ENCODE peak calls at places on chromosomes 16 and 17, in eight cellular contexts. F is K562, I is PC-3, G is IMR-90, M is H9, R is SK-N-SH, X is endothelial cell of umbilical vein, W is OCI-LY7. V is an unnamed sample.

GRCh38 chr16:85389679-85390470 is 223.2 kb upstream of the GSE1 start:
- DNase-seq in G (no peak), F (no peak), M (no peak), W (no peak), R (no peak), I (no peak), X (no peak), V (no peak)

GRCh38 chr16:77833906-77834599 is 45.7 kb downstream of the VAT1L start:
- DNase-seq in W (no peak), F (no peak), I (no peak), R (no peak), X (peak), G (peak), M (peak), V (no peak)

GRCh38 chr16:2882460-2883026 is 472 bp upstream of the FLYWCH2 start:
- DNase-seq in X (peak), I (peak), G (peak), F (peak), W (peak), R (peak), M (peak), V (peak)

GRCh38 chr17:8698142-8699050 is 46.2 kb downstream of the CCDC42 start:
- DNase-seq in G (peak), F (peak), R (peak), M (no peak), X (peak), W (no peak), I (no peak), V (no peak)

GRCh38 chr16:4404247-4404966 is 12.0 kb downstream of the CORO7 start:
- DNase-seq in W (peak), G (no peak), X (peak), F (no peak), M (peak), I (peak), R (peak), V (no peak)

GRCh38 chr16:51557670-51558069 is 406.6 kb upstream of the SALL1 start:
- DNase-seq in M (no peak), W (no peak), G (no peak), I (no peak), R (no peak), X (no peak), F (no peak), V (no peak)

GRCh38 chr17:56451629-56452028 is 141.9 kb upstream of the NOG start:
- DNase-seq in R (no peak), W (no peak), F (no peak), M (no peak), I (peak), X (no peak), G (peak), V (no peak)

GRCh38 chr17:78923660-78924453 is 1.3 kb downstream of the TIMP2 start:
- DNase-seq in R (peak), G (no peak), X (peak), M (peak), I (peak), F (peak), W (peak), V (peak)

GRCh38 chr16:75070055-75070841 is 46.3 kb downstream of the LDHD start:
- DNase-seq in I (peak), R (peak), X (no peak), W (no peak), G (no peak), F (peak), M (no peak), V (no peak)

GRCh38 chr17:77189148-77189547 is 48.4 kb downstream of the SEC14L1 start:
- DNase-seq in R (no peak), W (peak), I (no peak), M (no peak), X (no peak), F (no peak), G (no peak), V (peak)

GRCh38 chr16:83113317-83113716 is 486.5 kb downstream of the CDH13 start:
- DNase-seq in I (no peak), W (peak), M (peak), G (peak), F (peak), R (peak), X (peak), V (no peak)

GRCh38 chr16:794853-795466 is 5.6 kb downstream of the GNG13 start:
- DNase-seq in F (no peak), I (no peak), G (no peak), X (no peak), W (no peak), M (no peak), R (no peak), V (no peak)

GRCh38 chr16:28191364-28191985 is 20.3 kb downstream of the XPO6 start:
- DNase-seq in M (no peak), W (no peak), X (no peak), R (no peak), F (no peak), I (peak), G (no peak), V (no peak)

GRCh38 chr16:73365010-73365409 is 317.1 kb upstream of the ZFHX3 start:
- DNase-seq in F (no peak), W (no peak), G (peak), X (no peak), R (peak), I (no peak), M (no peak), V (no peak)

GRCh38 chr16:15435216-15435864 is 952 bp downstream of the BMERB1 start:
- DNase-seq in W (no peak), F (no peak), X (peak), R (peak), I (peak), M (no peak), G (no peak), V (no peak)

GRCh38 chr17:67528751-67529436 is 151.8 kb downstream of the PITPNC1 start:
- DNase-seq in R (peak), I (peak), W (no peak), G (peak), F (no peak), X (peak), M (peak), V (no peak)

GRCh38 chr16:58306327-58306726 is 11.5 kb upstream of the PRSS54 start:
- DNase-seq in I (peak), G (peak), R (no peak), F (no peak), X (peak), W (peak), M (no peak), V (peak)

GRCh38 chr17:10673318-10673717 is 16.2 kb upstream of the MYH3 start:
- DNase-seq in M (no peak), W (no peak), F (no peak), I (no peak), X (no peak), G (no peak), R (no peak), V (no peak)

GRCh38 chr16:49382916-49383315 is 9.3 kb downstream of the C16orf78 start:
- DNase-seq in W (peak), G (no peak), I (peak), X (no peak), F (no peak), M (peak), R (no peak), V (peak)

GRCh38 chr17:17439971-17440843 is 36.6 kb upstream of the MED9 start:
- DNase-seq in X (peak), F (peak), M (peak), W (peak), R (peak), I (peak), G (peak), V (peak)

GRCh38 chr17:59366773-59367656 is 35.6 kb downstream of the YPEL2 start:
- DNase-seq in X (peak), R (no peak), G (peak), M (no peak), I (peak), F (no peak), W (no peak), V (no peak)

GRCh38 chr17:58307468-58308172 is 21.0 kb downstream of the TSPOAP1 start:
- DNase-seq in W (no peak), X (no peak), I (no peak), F (no peak), G (no peak), M (peak), R (peak), V (no peak)

GRCh38 chr16:19130852-19131808 is 17.4 kb downstream of the ITPRIPL2 start:
- DNase-seq in F (no peak), R (no peak), X (peak), I (peak), M (no peak), G (peak), W (peak), V (no peak)

GRCh38 chr17:80983545-80983944 is 8.1 kb upstream of the CHMP6 start:
- DNase-seq in R (no peak), G (no peak), W (no peak), M (no peak), F (no peak), I (no peak), X (no peak), V (no peak)

GRCh38 chr16:75059411-75059810 is 57.2 kb downstream of the LDHD start:
- DNase-seq in W (no peak), M (no peak), F (no peak), X (no peak), I (no peak), R (no peak), G (no peak), V (no peak)

GRCh38 chr17:40345161-40346034 is 19.1 kb downstream of the GJD3 start:
- DNase-seq in R (peak), X (peak), W (no peak), I (peak), F (peak), M (peak), G (peak), V (no peak)

GRCh38 chr16:61968242-61968978 is 67.8 kb downstream of the CDH8 start:
- DNase-seq in M (no peak), R (no peak), I (no peak), X (no peak), W (no peak), G (no peak), F (no peak), V (no peak)

GRCh38 chr16:77548766-77549165 is 113.9 kb upstream of the ADAMTS18 start:
- DNase-seq in X (no peak), G (peak), R (no peak), M (no peak), I (peak), F (no peak), W (no peak), V (no peak)

GRCh38 chr17:82457790-82458129 is 781 bp upstream of the NARF start:
- DNase-seq in I (no peak), R (no peak), M (no peak), G (no peak), F (no peak), W (no peak), X (no peak), V (no peak)
- H2AFZ ChIP-seq in I (peak), R (peak), M (no peak), G (peak), F (peak), W (no peak), X (peak), V (peak)

GRCh38 chr17:74153456-74153810 is 50.0 kb upstream of the RPL38 start:
- DNase-seq in X (no peak), G (no peak), M (no peak), R (no peak), F (no peak), I (no peak), W (no peak), V (no peak)

GRCh38 chr17:74150428-74151025 is 53.0 kb upstream of the RPL38 start:
- DNase-seq in R (no peak), M (no peak), G (no peak), X (no peak), W (no peak), I (no peak), F (no peak), V (no peak)

GRCh38 chr17:74149597-74150427 is 53.7 kb upstream of the RPL38 start:
- DNase-seq in R (no peak), F (no peak), X (no peak), I (no peak), M (peak), G (no peak), W (no peak), V (no peak)

GRCh38 chr17:74152591-74153455 is 50.7 kb upstream of the RPL38 start:
- DNase-seq in M (peak), R (peak), F (no peak), G (no peak), X (no peak), I (no peak), W (no peak), V (no peak)

DNA sequence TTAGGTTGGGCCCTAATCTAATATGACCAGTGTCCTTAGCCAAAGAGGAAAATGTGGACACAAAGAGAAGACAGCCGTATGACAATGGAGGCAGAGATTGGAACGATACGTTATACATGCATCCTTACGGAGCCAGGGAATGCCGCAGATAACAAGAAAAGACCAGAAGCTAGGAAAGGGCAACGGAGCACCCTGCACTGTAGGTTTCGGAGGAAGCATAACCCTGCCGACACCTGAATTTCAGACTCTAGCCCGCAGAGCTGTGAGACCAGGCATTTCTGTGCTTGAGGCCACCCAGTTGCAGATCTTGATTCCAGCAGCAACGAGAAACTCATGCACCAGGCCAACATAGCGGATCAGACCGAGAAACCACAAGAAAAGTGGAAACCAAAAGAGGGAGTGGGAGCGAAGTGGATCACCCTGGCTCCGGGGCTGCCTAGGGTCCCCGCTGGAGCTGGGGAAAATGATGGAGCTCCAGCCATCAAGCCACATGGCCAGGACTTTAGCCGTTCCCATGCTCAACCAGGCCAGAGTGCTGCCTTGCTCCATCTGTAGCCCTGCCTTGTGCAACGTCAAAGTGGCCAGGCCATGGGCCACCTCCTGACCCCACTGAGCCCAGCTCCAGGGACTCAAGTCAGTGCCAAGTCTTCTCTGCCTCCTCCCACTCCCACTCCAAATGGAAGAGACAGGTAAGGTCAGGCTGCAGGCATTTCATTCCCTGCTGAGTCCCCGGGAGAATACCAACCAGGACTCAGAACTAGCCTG is 51.7 kb upstream of the RPL38 start:
- DNase-seq in R (no peak), X (no peak), I (no peak), M (peak), W (no peak), G (no peak), F (no peak), V (no peak)
- TF ChIP-seq CTCF in R (no peak), X (no peak), I (no peak), M (no peak), W (no peak), G (no peak), F (no peak), V (no peak)

DNA sequence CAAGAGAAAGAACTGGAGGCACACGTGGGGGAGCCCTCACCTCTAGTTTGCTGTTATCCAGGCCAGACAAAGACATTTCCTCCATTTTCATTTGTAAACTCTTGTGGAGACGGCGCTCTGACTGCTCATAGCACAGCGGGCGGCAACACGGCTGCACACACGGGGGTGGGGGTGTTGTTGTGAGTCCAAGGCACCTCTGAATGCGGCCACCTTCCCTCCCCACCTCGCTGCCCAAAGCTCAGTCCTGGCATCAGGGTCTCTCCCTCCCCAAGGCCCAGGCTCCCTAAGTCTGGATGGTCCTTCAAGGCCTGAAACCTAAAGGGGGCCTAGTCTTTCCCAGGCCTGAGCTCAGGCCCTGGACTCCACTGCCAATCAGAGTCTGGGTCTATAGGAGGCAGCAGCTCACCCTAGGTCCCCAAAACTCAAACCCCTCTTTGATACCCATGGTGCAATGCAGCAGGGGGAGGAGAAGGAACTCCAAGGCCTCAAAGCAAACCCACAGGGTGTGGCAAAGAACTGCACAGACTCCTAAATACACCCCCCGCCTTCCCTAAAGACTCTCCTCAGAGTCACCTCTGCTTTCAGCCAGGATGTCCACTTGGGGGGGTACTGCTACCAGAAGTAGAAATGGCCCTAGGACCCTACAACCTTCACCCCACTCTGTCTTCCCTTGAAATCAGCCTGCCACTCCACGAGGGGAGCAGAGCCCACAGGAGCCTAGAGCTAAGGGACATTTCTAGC is 1.5 kb downstream of the ATXN7L3 start:
- DNase-seq in W (peak), I (peak), X (peak), R (no peak), F (peak), M (no peak), G (peak), V (peak)
- H2AFZ ChIP-seq in W (no peak), I (peak), X (no peak), R (no peak), F (peak), M (no peak), G (peak), V (peak)

GRCh38 chr16:22763655-22764054 is 50.3 kb upstream of the HS3ST2 start:
- DNase-seq in R (peak), G (no peak), M (peak), W (no peak), X (no peak), F (no peak), I (no peak), V (no peak)
- TF ChIP-seq CTCF in R (no peak), G (no peak), M (no peak), W (no peak), X (no peak), F (no peak), I (no peak), V (no peak)

GRCh38 chr17:34082404-34082803 is 172.7 kb upstream of the CCL2 start:
- DNase-seq in R (no peak), G (no peak), F (no peak), M (no peak), X (no peak), I (no peak), W (no peak), V (no peak)

GRCh38 chr17:34081269-34081668 is 173.8 kb upstream of the CCL2 start:
- DNase-seq in W (peak), F (peak), M (peak), G (peak), R (no peak), X (no peak), I (peak), V (no peak)

GRCh38 chr17:34075076-34075475 is 180.0 kb upstream of the CCL2 start:
- DNase-seq in R (no peak), I (no peak), X (no peak), W (no peak), M (no peak), G (no peak), F (no peak), V (no peak)

GRCh38 chr17:34071891-34072420 is 183.1 kb upstream of the CCL2 start:
- DNase-seq in X (no peak), R (no peak), I (no peak), W (no peak), G (no peak), F (no peak), M (peak), V (peak)

DNA sequence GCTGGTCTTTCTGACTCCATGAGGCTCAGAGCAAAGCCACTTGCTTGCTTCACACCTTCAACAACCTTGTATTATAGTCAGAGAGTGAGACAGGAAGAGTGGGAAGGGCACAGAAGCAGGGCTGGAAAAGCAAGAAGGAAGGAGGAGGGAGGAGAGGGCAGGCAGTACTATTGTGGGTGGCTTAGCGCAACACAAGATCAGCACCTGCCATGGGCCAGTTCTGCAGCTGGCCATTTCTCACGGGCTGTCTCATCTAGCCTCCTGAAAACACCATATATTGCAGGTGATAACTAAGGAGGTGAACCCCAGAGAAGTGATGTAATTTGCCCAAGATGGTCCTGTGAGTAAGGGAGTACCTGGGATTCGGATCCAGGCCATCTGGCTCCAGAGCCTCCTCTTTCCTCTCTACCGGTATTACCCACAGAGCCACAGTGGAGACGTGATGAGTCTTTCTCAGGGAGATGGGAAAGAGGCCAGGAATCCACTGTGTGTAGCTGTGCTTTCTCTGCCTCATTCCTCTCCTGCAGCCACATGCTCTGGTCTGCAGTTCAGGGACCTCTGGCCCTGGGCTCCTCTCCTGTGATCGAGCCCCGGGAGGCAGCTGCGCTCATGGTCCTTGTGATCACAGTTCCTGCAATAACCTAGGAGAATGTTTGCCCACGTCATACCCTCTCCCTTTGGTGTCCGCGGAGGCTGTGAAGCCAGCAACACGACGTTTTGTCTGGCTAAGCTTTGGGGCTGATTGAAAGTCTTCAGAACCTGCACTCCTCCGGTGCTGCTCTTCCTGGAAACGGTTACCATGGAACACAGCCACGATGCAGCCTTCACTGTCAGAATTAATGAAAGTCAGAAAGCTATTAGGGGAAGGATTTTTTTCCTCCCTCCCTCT is 178.1 kb upstream of the CCL2 start:
- DNase-seq in W (no peak), I (no peak), X (no peak), G (no peak), M (no peak), R (peak), F (no peak), V (no peak)
- H2AFZ ChIP-seq in W (no peak), I (no peak), X (no peak), G (no peak), M (no peak), R (no peak), F (no peak), V (no peak)

GRCh38 chr17:37413875-37414519 is 7.3 kb downstream of the TADA2A start:
- DNase-seq in M (no peak), G (peak), X (no peak), F (peak), I (peak), W (no peak), R (peak), V (no peak)
- TF ChIP-seq CTCF in M (peak), G (peak), X (no peak), F (peak), I (peak), W (peak), R (peak), V (no peak)

DNA sequence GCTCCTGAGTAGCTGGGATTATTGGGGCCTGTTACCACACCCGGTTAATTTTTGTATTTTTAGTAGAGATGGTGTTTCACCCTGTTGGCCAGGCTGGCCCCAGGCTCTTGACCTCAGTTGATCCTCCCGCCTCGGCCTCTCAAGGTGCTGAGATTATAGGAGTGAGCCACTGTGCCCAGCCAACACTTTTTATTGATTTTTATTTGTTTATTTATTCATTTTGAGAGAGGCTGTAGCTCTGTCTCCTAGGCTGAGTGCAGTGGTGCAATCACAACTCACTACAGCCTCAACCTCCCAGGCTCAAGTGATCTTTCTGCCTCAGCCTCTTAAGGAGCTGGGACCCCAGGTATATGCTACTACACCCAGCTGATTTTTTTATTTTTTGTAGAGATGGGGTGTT is 54.7 kb downstream of the TNRC6A start:
- DNase-seq in G (no peak), W (no peak), I (no peak), X (no peak), M (no peak), R (no peak), F (no peak), V (no peak)
- H2AFZ ChIP-seq in G (no peak), W (no peak), I (no peak), X (no peak), M (no peak), R (no peak), F (no peak), V (no peak)